ENCODE peak calls at places on chromosomes 13 and 19, in eight cellular contexts. One of them, this sample, is unnamed.

GRCh38 chr13:20475927-20476691 is 49.5 kb downstream of the CRYL1 start:
- DNase-seq in tibial nerve: no peak
- DNase-seq in fibroblast of lung: no peak
- DNase-seq in body of pancreas: peak; percentile 75
- DNase-seq in IMR-90: no peak
- DNase-seq in GM12878: peak; percentile 65
- DNase-seq in A673: no peak
- DNase-seq in adrenal gland: no peak
- DNase-seq in this sample: no peak

GRCh38 chr19:43618921-43619261 is 538 bp downstream of the ZNF428 start:
- DNase-seq in tibial nerve: no peak
- DNase-seq in fibroblast of lung: no peak
- DNase-seq in body of pancreas: no peak
- DNase-seq in IMR-90: peak; percentile 8
- DNase-seq in GM12878: peak; percentile 30
- DNase-seq in A673: peak; percentile 84
- DNase-seq in adrenal gland: peak; percentile 64
- DNase-seq in this sample: peak; percentile 58

GRCh38 chr19:47275866-47276461 is 1.3 kb downstream of the INAFM1 start:
- DNase-seq in tibial nerve: no peak
- DNase-seq in fibroblast of lung: peak; percentile 42
- DNase-seq in body of pancreas: no peak
- DNase-seq in IMR-90: peak; percentile 57
- DNase-seq in GM12878: no peak
- DNase-seq in A673: no peak
- DNase-seq in adrenal gland: peak; percentile 90
- DNase-seq in this sample: peak; percentile 35

GRCh38 chr13:41942462-41943094 is 18.3 kb downstream of the VWA8 start:
- DNase-seq in tibial nerve: no peak
- DNase-seq in fibroblast of lung: peak; percentile 68
- DNase-seq in body of pancreas: no peak
- DNase-seq in IMR-90: peak; percentile 74
- DNase-seq in GM12878: no peak
- DNase-seq in A673: peak; percentile 39
- DNase-seq in adrenal gland: no peak
- DNase-seq in this sample: peak; percentile 20

GRCh38 chr13:97268772-97269171 is 46.6 kb downstream of the MBNL2 start:
- DNase-seq in tibial nerve: no peak
- DNase-seq in fibroblast of lung: no peak
- DNase-seq in body of pancreas: no peak
- DNase-seq in IMR-90: no peak
- DNase-seq in GM12878: no peak
- DNase-seq in A673: no peak
- DNase-seq in adrenal gland: no peak
- DNase-seq in this sample: no peak

GRCh38 chr19:13825489-13826475 is 30.5 kb downstream of the ZSWIM4 start:
- DNase-seq in tibial nerve: no peak
- DNase-seq in fibroblast of lung: no peak
- DNase-seq in body of pancreas: no peak
- DNase-seq in IMR-90: no peak
- DNase-seq in GM12878: no peak
- DNase-seq in A673: peak; percentile 89
- DNase-seq in adrenal gland: no peak
- DNase-seq in this sample: peak; percentile 75

GRCh38 chr13:91459485-91459884 is 61.1 kb downstream of the GPC5 start:
- DNase-seq in tibial nerve: no peak
- DNase-seq in fibroblast of lung: no peak
- DNase-seq in body of pancreas: no peak
- DNase-seq in IMR-90: no peak
- DNase-seq in GM12878: no peak
- DNase-seq in A673: no peak
- DNase-seq in adrenal gland: no peak
- DNase-seq in this sample: no peak

GRCh38 chr13:79456051-79456450 is 24.9 kb upstream of the NDFIP2 start:
- DNase-seq in tibial nerve: no peak
- DNase-seq in fibroblast of lung: no peak
- DNase-seq in body of pancreas: no peak
- DNase-seq in IMR-90: no peak
- DNase-seq in GM12878: no peak
- DNase-seq in A673: no peak
- DNase-seq in adrenal gland: no peak
- DNase-seq in this sample: no peak

GRCh38 chr13:95579303-95579702 is 26.8 kb downstream of the CLDN10 start:
- DNase-seq in tibial nerve: no peak
- DNase-seq in fibroblast of lung: no peak
- DNase-seq in body of pancreas: no peak
- DNase-seq in IMR-90: no peak
- DNase-seq in GM12878: peak; percentile 36
- DNase-seq in A673: no peak
- DNase-seq in adrenal gland: no peak
- DNase-seq in this sample: no peak

GRCh38 chr13:29570058-29570654 is 25.3 kb downstream of the SLC7A1 start:
- DNase-seq in tibial nerve: no peak
- DNase-seq in fibroblast of lung: no peak
- DNase-seq in body of pancreas: no peak
- DNase-seq in IMR-90: no peak
- DNase-seq in GM12878: no peak
- DNase-seq in A673: no peak
- DNase-seq in adrenal gland: no peak
- DNase-seq in this sample: no peak

GRCh38 chr13:29572575-29572974 is 22.9 kb downstream of the SLC7A1 start:
- DNase-seq in tibial nerve: no peak
- DNase-seq in fibroblast of lung: no peak
- DNase-seq in body of pancreas: no peak
- DNase-seq in IMR-90: no peak
- DNase-seq in GM12878: no peak
- DNase-seq in A673: no peak
- DNase-seq in adrenal gland: peak; percentile 36
- DNase-seq in this sample: no peak

GRCh38 chr13:29569253-29570057 is 26.0 kb downstream of the SLC7A1 start:
- DNase-seq in tibial nerve: no peak
- DNase-seq in fibroblast of lung: no peak
- DNase-seq in body of pancreas: peak; percentile 87
- DNase-seq in IMR-90: no peak
- DNase-seq in GM12878: no peak
- DNase-seq in A673: no peak
- DNase-seq in adrenal gland: peak; percentile 6
- DNase-seq in this sample: peak; percentile 48

GRCh38 chr13:29573190-29573589 is 22.3 kb downstream of the SLC7A1 start:
- DNase-seq in tibial nerve: no peak
- DNase-seq in fibroblast of lung: peak; percentile 48
- DNase-seq in body of pancreas: peak; percentile 78
- DNase-seq in IMR-90: peak; percentile 39
- DNase-seq in GM12878: no peak
- DNase-seq in A673: no peak
- DNase-seq in adrenal gland: peak; percentile 57
- DNase-seq in this sample: no peak

GRCh38 chr13:29571876-29572570 is 23.5 kb downstream of the SLC7A1 start:
- DNase-seq in tibial nerve: no peak
- DNase-seq in fibroblast of lung: no peak
- DNase-seq in body of pancreas: no peak
- DNase-seq in IMR-90: no peak
- DNase-seq in GM12878: no peak
- DNase-seq in A673: no peak
- DNase-seq in adrenal gland: peak; percentile 51
- DNase-seq in this sample: no peak
- H3K4me1 ChIP-seq in tibial nerve: no peaks in the 10 kb centered on the region
- H3K4me1 ChIP-seq in fibroblast of lung: peaks cover 2% of the 10 kb centered on the region
- H3K4me1 ChIP-seq in body of pancreas: peaks cover 70% of the 10 kb centered on the region
- H3K4me1 ChIP-seq in IMR-90: peaks cover 9% of the 10 kb centered on the region
- H3K4me1 ChIP-seq in GM12878: no peaks in the 10 kb centered on the region
- H3K4me1 ChIP-seq in A673: peaks cover 20% of the 10 kb centered on the region
- H3K4me1 ChIP-seq in adrenal gland: peaks cover 14% of the 10 kb centered on the region
- H3K4me1 ChIP-seq in this sample: peaks cover 30% of the 10 kb centered on the region

GRCh38 chr19:1252818-1253513 is 4.6 kb downstream of the MIDN start:
- DNase-seq in tibial nerve: peak; percentile 88
- DNase-seq in fibroblast of lung: peak; percentile 99
- DNase-seq in body of pancreas: peak; percentile 88
- DNase-seq in IMR-90: peak; percentile 97
- DNase-seq in GM12878: no peak
- DNase-seq in A673: peak; percentile 98
- DNase-seq in adrenal gland: peak; percentile 97
- DNase-seq in this sample: peak; percentile 83
- TF ChIP-seq CTCF in tibial nerve: peak; percentile 54
- TF ChIP-seq CTCF in fibroblast of lung: no peak
- TF ChIP-seq CTCF in body of pancreas: peak; percentile 25
- TF ChIP-seq CTCF in IMR-90: peak; percentile 24
- TF ChIP-seq CTCF in GM12878: no peak
- TF ChIP-seq CTCF in A673: peak; percentile 46
- TF ChIP-seq CTCF in adrenal gland: peak; percentile 35
- TF ChIP-seq CTCF in this sample: no peak

GRCh38 chr13:98481511-98481951 is 95.4 kb downstream of the STK24 start:
- DNase-seq in tibial nerve: no peak
- DNase-seq in fibroblast of lung: peak; percentile 43
- DNase-seq in body of pancreas: no peak
- DNase-seq in IMR-90: peak; percentile 30
- DNase-seq in GM12878: no peak
- DNase-seq in A673: no peak
- DNase-seq in adrenal gland: no peak
- DNase-seq in this sample: no peak

GRCh38 chr13:98479496-98480003 is 97.4 kb downstream of the STK24 start:
- DNase-seq in tibial nerve: no peak
- DNase-seq in fibroblast of lung: no peak
- DNase-seq in body of pancreas: no peak
- DNase-seq in IMR-90: no peak
- DNase-seq in GM12878: no peak
- DNase-seq in A673: no peak
- DNase-seq in adrenal gland: no peak
- DNase-seq in this sample: no peak

GRCh38 chr13:98482476-98483444 is 94.1 kb downstream of the STK24 start:
- DNase-seq in tibial nerve: peak; percentile 61
- DNase-seq in fibroblast of lung: peak; percentile 92
- DNase-seq in body of pancreas: peak; percentile 86
- DNase-seq in IMR-90: peak; percentile 74
- DNase-seq in GM12878: no peak
- DNase-seq in A673: no peak
- DNase-seq in adrenal gland: peak; percentile 92
- DNase-seq in this sample: no peak

GRCh38 chr13:98478134-98479129 is 98.5 kb downstream of the STK24 start:
- DNase-seq in tibial nerve: no peak
- DNase-seq in fibroblast of lung: peak; percentile 26
- DNase-seq in body of pancreas: no peak
- DNase-seq in IMR-90: peak; percentile 36
- DNase-seq in GM12878: peak; percentile 62
- DNase-seq in A673: no peak
- DNase-seq in adrenal gland: no peak
- DNase-seq in this sample: peak; percentile 62

DNA sequence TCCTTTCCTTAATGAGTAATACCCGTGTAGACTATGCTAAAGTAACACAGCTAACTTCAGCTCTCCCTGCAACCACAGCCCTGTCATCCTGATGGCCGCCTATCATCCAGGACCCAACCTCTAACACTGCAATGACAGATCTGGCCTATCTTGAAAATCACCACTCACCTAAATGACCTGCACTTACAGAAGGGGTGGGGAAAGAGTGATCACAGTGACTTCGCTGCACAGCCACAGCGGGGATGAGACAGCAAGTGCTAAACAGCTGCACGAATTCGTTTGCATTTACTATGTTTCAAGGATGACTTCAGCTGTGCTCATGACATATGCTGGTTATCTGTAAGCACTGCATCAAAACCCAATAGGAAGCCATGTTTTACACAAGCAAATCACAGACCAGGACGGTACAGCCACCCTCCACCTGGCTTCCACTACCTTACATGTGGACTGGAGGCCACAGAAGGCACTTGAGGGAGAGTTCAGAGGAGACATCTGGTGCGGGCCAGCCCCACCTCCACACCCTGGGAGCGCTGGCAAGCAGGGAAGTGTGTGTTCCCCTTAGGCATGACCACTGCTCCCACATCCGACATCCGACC is 95.9 kb downstream of the STK24 start:
- DNase-seq in tibial nerve: no peak
- DNase-seq in fibroblast of lung: peak; percentile 38
- DNase-seq in body of pancreas: peak; percentile 63
- DNase-seq in IMR-90: peak; percentile 69
- DNase-seq in GM12878: no peak
- DNase-seq in A673: no peak
- DNase-seq in adrenal gland: no peak
- DNase-seq in this sample: no peak
- H3K4me1 ChIP-seq in tibial nerve: peaks cover 68% of the 10 kb centered on the region
- H3K4me1 ChIP-seq in fibroblast of lung: peaks cover 43% of the 10 kb centered on the region
- H3K4me1 ChIP-seq in body of pancreas: peaks cover 70% of the 10 kb centered on the region
- H3K4me1 ChIP-seq in IMR-90: peaks cover 50% of the 10 kb centered on the region
- H3K4me1 ChIP-seq in GM12878: peaks cover 77% of the 10 kb centered on the region
- H3K4me1 ChIP-seq in A673: peaks cover 42% of the 10 kb centered on the region
- H3K4me1 ChIP-seq in adrenal gland: peaks cover 70% of the 10 kb centered on the region
- H3K4me1 ChIP-seq in this sample: peaks cover 55% of the 10 kb centered on the region

DNA sequence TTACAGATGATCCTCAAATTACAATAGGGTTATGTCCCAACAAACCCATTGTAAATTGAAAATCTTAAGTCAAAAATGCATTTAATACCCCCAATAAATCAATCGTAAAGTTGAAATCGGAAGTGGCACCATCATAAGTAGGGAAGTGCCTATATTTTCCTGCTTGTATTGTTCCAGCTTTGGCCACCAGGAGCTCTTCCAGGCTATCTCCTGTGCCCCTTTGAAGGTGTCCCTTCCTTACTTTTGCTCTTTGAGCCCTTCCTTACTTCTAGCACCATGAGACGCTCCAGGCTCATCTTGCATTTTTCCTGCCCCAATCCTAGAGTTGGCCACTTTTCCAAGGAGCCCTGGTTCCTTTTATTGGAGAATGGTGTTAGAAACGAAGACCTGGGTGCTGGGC is 163.0 kb upstream of the TSC22D1 start:
- DNase-seq in tibial nerve: no peak
- DNase-seq in fibroblast of lung: no peak
- DNase-seq in body of pancreas: no peak
- DNase-seq in IMR-90: no peak
- DNase-seq in GM12878: no peak
- DNase-seq in A673: no peak
- DNase-seq in adrenal gland: no peak
- DNase-seq in this sample: no peak
- TF ChIP-seq CTCF in tibial nerve: no peak
- TF ChIP-seq CTCF in fibroblast of lung: no peak
- TF ChIP-seq CTCF in body of pancreas: no peak
- TF ChIP-seq CTCF in IMR-90: no peak
- TF ChIP-seq CTCF in GM12878: no peak
- TF ChIP-seq CTCF in A673: peak; percentile 8
- TF ChIP-seq CTCF in adrenal gland: no peak
- TF ChIP-seq CTCF in this sample: peak; percentile 33

DNA sequence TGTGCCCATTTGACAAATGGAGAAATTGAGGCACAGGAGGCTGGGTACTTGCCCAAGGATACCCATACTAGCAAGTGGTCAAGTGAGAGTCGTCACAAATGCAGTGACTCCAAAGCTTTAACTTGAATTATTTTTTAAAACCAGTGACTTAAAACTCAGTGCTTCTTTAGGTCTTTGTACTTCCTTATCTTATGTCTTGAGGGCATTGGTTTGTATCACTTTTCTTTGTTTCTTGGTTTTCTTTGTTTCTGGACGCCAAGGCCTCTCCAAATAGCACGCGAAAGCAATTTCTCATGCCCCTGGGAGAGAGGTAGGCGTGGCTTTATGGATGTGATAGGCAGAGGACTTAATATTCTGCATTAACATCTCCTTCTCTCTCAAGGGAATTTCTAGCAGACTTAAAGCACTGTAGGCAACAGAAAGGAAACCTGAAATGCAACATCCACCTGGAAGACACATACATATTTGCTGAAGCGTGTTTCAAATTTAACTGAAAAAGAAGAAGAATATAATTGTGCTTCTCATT is 20.6 kb downstream of the UBE2L5 start:
- DNase-seq in tibial nerve: no peak
- DNase-seq in fibroblast of lung: no peak
- DNase-seq in body of pancreas: no peak
- DNase-seq in IMR-90: no peak
- DNase-seq in GM12878: peak; percentile 78
- DNase-seq in A673: peak; percentile 73
- DNase-seq in adrenal gland: no peak
- DNase-seq in this sample: no peak
- H3K4me1 ChIP-seq in tibial nerve: peaks cover 14% of the 10 kb centered on the region
- H3K4me1 ChIP-seq in fibroblast of lung: peaks cover 7% of the 10 kb centered on the region
- H3K4me1 ChIP-seq in body of pancreas: peaks cover 23% of the 10 kb centered on the region
- H3K4me1 ChIP-seq in IMR-90: peaks cover 7% of the 10 kb centered on the region
- H3K4me1 ChIP-seq in GM12878: peaks cover 43% of the 10 kb centered on the region
- H3K4me1 ChIP-seq in A673: peaks cover 32% of the 10 kb centered on the region
- H3K4me1 ChIP-seq in adrenal gland: peaks cover 12% of the 10 kb centered on the region
- H3K4me1 ChIP-seq in this sample: no peaks in the 10 kb centered on the region